ENCODE peak calls at places on chromosomes 3 and 15, in six cellular contexts. One of them, this sample, is unnamed.

GRCh38 chr15:65949482-65949881 is 80.2 kb downstream of the RAB11A start:
- DNase-seq in tibial artery: no peak
- DNase-seq in Peyer's patch: no peak
- DNase-seq in mammary epithelial cell: no peak
- DNase-seq in neural progenitor cell: no peak
- DNase-seq in endodermal cell: no peak
- DNase-seq in this sample: no peak

GRCh38 chr3:51963951-51964451 is 3.3 kb downstream of the PCBP4 start:
- DNase-seq in endodermal cell: peak; percentile 52
- DNase-seq in mammary epithelial cell: no peak
- DNase-seq in neural progenitor cell: peak; percentile 92
- DNase-seq in tibial artery: no peak
- DNase-seq in Peyer's patch: no peak
- DNase-seq in this sample: peak; percentile 55

GRCh38 chr3:156093966-156094365 is 26.4 kb upstream of the KCNAB1 start:
- DNase-seq in neural progenitor cell: peak; percentile 8
- DNase-seq in tibial artery: no peak
- DNase-seq in Peyer's patch: no peak
- DNase-seq in mammary epithelial cell: no peak
- DNase-seq in endodermal cell: peak; percentile 92
- DNase-seq in this sample: no peak

GRCh38 chr3:195849322-195850074 is 37.8 kb upstream of the MUC4 start:
- DNase-seq in endodermal cell: no peak
- DNase-seq in mammary epithelial cell: no peak
- DNase-seq in neural progenitor cell: no peak
- DNase-seq in tibial artery: no peak
- DNase-seq in Peyer's patch: no peak
- DNase-seq in this sample: no peak

GRCh38 chr3:150035400-150035799 is 64.7 kb upstream of the PFN2 start:
- DNase-seq in endodermal cell: peak; percentile 72
- DNase-seq in mammary epithelial cell: no peak
- DNase-seq in Peyer's patch: no peak
- DNase-seq in neural progenitor cell: peak; percentile 84
- DNase-seq in tibial artery: no peak
- DNase-seq in this sample: no peak

GRCh38 chr3:16151109-16151508 is 23.4 kb upstream of the GALNT15 start:
- DNase-seq in mammary epithelial cell: peak; percentile 18
- DNase-seq in neural progenitor cell: no peak
- DNase-seq in tibial artery: peak; percentile 91
- DNase-seq in Peyer's patch: peak; percentile 68
- DNase-seq in endodermal cell: no peak
- DNase-seq in this sample: no peak

GRCh38 chr15:36407647-36408046 is 171.8 kb upstream of the CDIN1 start:
- DNase-seq in neural progenitor cell: no peak
- DNase-seq in mammary epithelial cell: peak; percentile 68
- DNase-seq in endodermal cell: no peak
- DNase-seq in Peyer's patch: no peak
- DNase-seq in tibial artery: no peak
- DNase-seq in this sample: no peak

GRCh38 chr3:174099724-174100123 is 702.2 kb downstream of the NLGN1 start:
- DNase-seq in endodermal cell: no peak
- DNase-seq in tibial artery: no peak
- DNase-seq in Peyer's patch: no peak
- DNase-seq in neural progenitor cell: no peak
- DNase-seq in mammary epithelial cell: no peak
- DNase-seq in this sample: no peak

GRCh38 chr3:9913601-9914000 is 3.3 kb upstream of the IL17RC start:
- DNase-seq in mammary epithelial cell: no peak
- DNase-seq in Peyer's patch: no peak
- DNase-seq in endodermal cell: no peak
- DNase-seq in tibial artery: no peak
- DNase-seq in neural progenitor cell: no peak
- DNase-seq in this sample: no peak
- H3K4me1 ChIP-seq in mammary epithelial cell: peaks cover 34% of the 10 kb centered on the region
- H3K4me1 ChIP-seq in Peyer's patch: peaks cover 3% of the 10 kb centered on the region
- H3K4me1 ChIP-seq in endodermal cell: no peaks in the 10 kb centered on the region
- H3K4me1 ChIP-seq in tibial artery: peaks cover 56% of the 10 kb centered on the region
- H3K4me1 ChIP-seq in neural progenitor cell: peaks cover 19% of the 10 kb centered on the region
- H3K4me1 ChIP-seq in this sample: peaks cover 10% of the 10 kb centered on the region

GRCh38 chr3:179067291-179067690 is 4.3 kb downstream of the ZMAT3 start:
- DNase-seq in mammary epithelial cell: no peak
- DNase-seq in endodermal cell: no peak
- DNase-seq in tibial artery: no peak
- DNase-seq in Peyer's patch: no peak
- DNase-seq in neural progenitor cell: no peak
- DNase-seq in this sample: no peak

GRCh38 chr3:179071161-179071568 is 444 bp downstream of the ZMAT3 start:
- DNase-seq in mammary epithelial cell: peak; percentile 78
- DNase-seq in endodermal cell: no peak
- DNase-seq in tibial artery: peak; percentile 21
- DNase-seq in Peyer's patch: peak; percentile 55
- DNase-seq in neural progenitor cell: no peak
- DNase-seq in this sample: peak; percentile 52

GRCh38 chr3:179069762-179070390 is 1.7 kb downstream of the ZMAT3 start:
- DNase-seq in Peyer's patch: no peak
- DNase-seq in tibial artery: no peak
- DNase-seq in endodermal cell: no peak
- DNase-seq in neural progenitor cell: no peak
- DNase-seq in mammary epithelial cell: peak; percentile 61
- DNase-seq in this sample: no peak

GRCh38 chr3:179067839-179068238 is 3.8 kb downstream of the ZMAT3 start:
- DNase-seq in tibial artery: no peak
- DNase-seq in Peyer's patch: no peak
- DNase-seq in endodermal cell: no peak
- DNase-seq in neural progenitor cell: no peak
- DNase-seq in mammary epithelial cell: no peak
- DNase-seq in this sample: no peak

GRCh38 chr3:179068779-179069530 is 2.7 kb downstream of the ZMAT3 start:
- DNase-seq in neural progenitor cell: peak; percentile 51
- DNase-seq in tibial artery: no peak
- DNase-seq in endodermal cell: peak; percentile 59
- DNase-seq in mammary epithelial cell: no peak
- DNase-seq in Peyer's patch: peak; percentile 53
- DNase-seq in this sample: no peak
- H3K4me3 ChIP-seq in neural progenitor cell: no peak overlapping the region
- H3K4me3 ChIP-seq in tibial artery: no peak overlapping the region
- H3K4me3 ChIP-seq in endodermal cell: no peak overlapping the region
- H3K4me3 ChIP-seq in mammary epithelial cell: peak overlapping the region; percentile 74
- H3K4me3 ChIP-seq in Peyer's patch: no peak overlapping the region
- H3K4me3 ChIP-seq in this sample: no peak overlapping the region

DNA sequence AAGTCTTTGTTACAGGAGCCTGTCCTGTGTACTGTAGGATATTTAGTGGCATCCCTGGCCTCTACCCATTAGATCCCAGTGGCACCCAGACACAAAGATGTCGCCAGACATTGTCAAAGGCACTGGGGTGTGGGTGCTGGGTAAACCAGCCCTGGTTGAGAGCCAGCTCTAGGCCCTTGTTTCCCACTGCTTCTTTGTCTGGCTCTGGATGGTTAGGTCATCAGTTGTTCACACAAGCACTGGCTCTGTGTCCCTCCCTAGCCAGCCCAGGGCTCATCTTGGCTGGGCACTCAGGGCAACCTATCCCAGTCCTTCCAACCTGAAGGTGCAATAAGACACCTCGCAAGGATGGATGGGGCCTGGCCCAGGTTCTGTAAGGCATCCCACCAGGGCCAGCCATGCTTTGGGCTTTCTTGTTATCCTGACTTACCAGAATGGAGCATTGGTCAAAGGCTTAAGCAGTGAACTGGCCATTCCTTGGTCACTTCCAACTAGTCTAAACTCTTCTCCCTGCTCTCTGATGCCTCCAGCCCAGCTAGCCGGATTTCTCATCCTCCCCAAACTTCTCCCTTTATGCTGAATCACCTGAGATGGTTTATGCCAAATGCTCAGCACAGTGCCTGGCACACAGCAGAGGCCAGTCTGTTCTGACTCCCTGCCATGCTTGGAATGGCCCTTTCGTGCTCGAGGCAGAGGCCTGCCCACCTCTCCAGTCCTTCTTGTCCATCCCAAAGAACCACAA is 1.8 kb upstream of the RBP1 start:
- DNase-seq in tibial artery: no peak
- DNase-seq in mammary epithelial cell: no peak
- DNase-seq in neural progenitor cell: no peak
- DNase-seq in Peyer's patch: no peak
- DNase-seq in endodermal cell: no peak
- DNase-seq in this sample: no peak
- H3K4me1 ChIP-seq in tibial artery: peaks cover 19% of the 10 kb centered on the region
- H3K4me1 ChIP-seq in mammary epithelial cell: peaks cover 22% of the 10 kb centered on the region
- H3K4me1 ChIP-seq in neural progenitor cell: peaks cover 26% of the 10 kb centered on the region
- H3K4me1 ChIP-seq in Peyer's patch: no peaks in the 10 kb centered on the region
- H3K4me1 ChIP-seq in endodermal cell: peaks cover 3% of the 10 kb centered on the region
- H3K4me1 ChIP-seq in this sample: peaks cover 8% of the 10 kb centered on the region

DNA sequence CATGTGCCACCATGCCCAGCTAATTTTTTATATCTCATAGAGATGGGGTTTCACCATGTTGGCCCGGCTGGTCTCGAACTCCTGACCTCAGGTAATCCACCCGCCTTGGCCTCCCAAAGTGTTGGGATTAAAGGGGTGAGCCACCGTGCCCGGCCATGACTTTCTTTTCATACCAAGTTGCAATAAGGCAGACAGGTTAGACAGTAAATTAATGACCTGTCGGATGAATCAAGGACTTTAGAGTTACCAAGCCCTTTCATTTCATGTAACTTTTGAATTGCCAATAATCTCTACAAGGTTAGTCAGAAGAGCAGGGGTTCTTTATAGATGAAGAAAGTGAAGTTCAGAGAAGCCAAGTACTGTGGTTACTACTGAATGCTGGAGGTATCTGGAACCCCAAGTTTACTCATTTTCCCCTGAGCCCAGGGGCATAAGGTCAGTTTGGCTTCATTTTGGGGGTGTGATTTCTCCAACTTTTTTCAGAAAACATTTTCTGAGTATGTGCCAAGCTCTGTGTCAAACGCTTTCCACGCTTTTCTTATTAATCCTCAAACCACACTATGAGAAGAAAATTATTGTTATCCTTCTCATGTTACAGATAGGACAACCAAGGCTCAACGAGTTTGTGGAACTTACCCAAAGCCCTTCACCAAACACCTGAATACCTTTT is 11.9 kb downstream of the PRICKLE2 start:
- DNase-seq in tibial artery: no peak
- DNase-seq in neural progenitor cell: no peak
- DNase-seq in Peyer's patch: no peak
- DNase-seq in mammary epithelial cell: no peak
- DNase-seq in endodermal cell: no peak
- DNase-seq in this sample: no peak
- H3K4me3 ChIP-seq in tibial artery: peak overlapping the region; percentile 41
- H3K4me3 ChIP-seq in neural progenitor cell: no peak overlapping the region
- H3K4me3 ChIP-seq in Peyer's patch: no peak overlapping the region
- H3K4me3 ChIP-seq in mammary epithelial cell: no peak overlapping the region
- H3K4me3 ChIP-seq in endodermal cell: no peak overlapping the region
- H3K4me3 ChIP-seq in this sample: no peak overlapping the region